ENCODE peak calls at places on chromosomes 13 and 19, in seven cellular contexts. P, T, D, B, F, I and M are unnamed samples.

GRCh38 chr13:50484472-50485113 is 358.9 kb downstream of the DLEU7 start:
- DNase-seq in P (no peak), T (no peak), D (no peak), B (no peak), F (no peak), I (no peak), M (no peak)

GRCh38 chr19:29667941-29668340 is 2.7 kb downstream of the PLEKHF1 start:
- DNase-seq in P (no peak), T (peak; percentile 2), D (no peak), B (no peak), F (no peak), I (no peak), M (no peak)

GRCh38 chr19:12000152-12000981 is 35.1 kb downstream of the ZNF433 start:
- DNase-seq in P (no peak), T (no peak), D (no peak), B (no peak), F (no peak), I (peak; percentile 85), M (no peak)

GRCh38 chr13:51501592-51502205 is 48.9 kb upstream of the INTS6 start:
- DNase-seq in P (no peak), T (no peak), D (no peak), B (no peak), F (no peak), I (no peak), M (no peak)

GRCh38 chr19:3121821-3122511 is 13.9 kb upstream of the GNA15 start:
- DNase-seq in P (no peak), T (no peak), D (no peak), B (no peak), F (no peak), I (no peak), M (no peak)

GRCh38 chr13:97222934-97223710 is 989 bp downstream of the MBNL2 start:
- DNase-seq in P (no peak), T (no peak), D (no peak), B (no peak), F (no peak), I (no peak), M (no peak)

GRCh38 chr13:79779061-79779460 is 298.1 kb downstream of the NDFIP2 start:
- DNase-seq in P (no peak), T (no peak), D (no peak), B (no peak), F (no peak), I (no peak), M (no peak)

GRCh38 chr19:28737021-28737525 is 475.9 kb downstream of the UQCRFS1 start:
- DNase-seq in P (no peak), T (peak; percentile 27), D (no peak), B (no peak), F (peak; percentile 15), I (peak; percentile 3), M (no peak)

GRCh38 chr13:113121183-113121927 is 1.2 kb upstream of the F10 start:
- DNase-seq in P (no peak), T (no peak), D (no peak), B (no peak), F (no peak), I (no peak), M (no peak)

GRCh38 chr19:48543121-48543710 is 8.8 kb upstream of the SULT2B1 start:
- DNase-seq in P (no peak), T (no peak), D (no peak), B (peak; percentile 53), F (no peak), I (no peak), M (no peak)

GRCh38 chr19:14520543-14520942 is 2.3 kb upstream of the DNAJB1 start:
- DNase-seq in P (no peak), T (no peak), D (no peak), B (no peak), F (no peak), I (no peak), M (no peak)

GRCh38 chr13:33144358-33144784 is 128.1 kb downstream of the KL start:
- DNase-seq in P (no peak), T (no peak), D (no peak), B (no peak), F (no peak), I (peak; percentile 90), M (no peak)

GRCh38 chr13:86572115-86572514 is 772.9 kb upstream of the SLITRK6 start:
- DNase-seq in P (no peak), T (no peak), D (no peak), B (peak; percentile 24), F (no peak), I (no peak), M (no peak)

GRCh38 chr19:33639034-33639681 is 17.4 kb downstream of the CHST8 start:
- DNase-seq in P (no peak), T (no peak), D (no peak), B (no peak), F (no peak), I (no peak), M (no peak)

GRCh38 chr13:87120476-87120875 is 550.7 kb upstream of the SLITRK5 start:
- DNase-seq in P (no peak), T (no peak), D (no peak), B (no peak), F (no peak), I (no peak), M (no peak)

GRCh38 chr13:113923376-113924063 is 50.4 kb downstream of the C13orf46 start:
- DNase-seq in P (no peak), T (no peak), D (no peak), B (no peak), F (no peak), I (no peak), M (no peak)

GRCh38 chr19:4597278-4597974 is 37.9 kb upstream of the SEMA6B start:
- DNase-seq in P (no peak), T (no peak), D (peak; percentile 87), B (no peak), F (no peak), I (no peak), M (no peak)

GRCh38 chr13:96898212-96898611 is 96.1 kb downstream of the OXGR1 start:
- DNase-seq in P (no peak), T (no peak), D (no peak), B (no peak), F (no peak), I (no peak), M (no peak)

GRCh38 chr13:83215627-83216026 is 666.6 kb downstream of the SLITRK1 start:
- DNase-seq in P (no peak), T (no peak), D (no peak), B (no peak), F (no peak), I (no peak), M (no peak)

GRCh38 chr13:35256459-35257148 is 219.9 kb downstream of the MAB21L1 start:
- DNase-seq in P (no peak), T (no peak), D (no peak), B (no peak), F (no peak), I (no peak), M (no peak)

DNA sequence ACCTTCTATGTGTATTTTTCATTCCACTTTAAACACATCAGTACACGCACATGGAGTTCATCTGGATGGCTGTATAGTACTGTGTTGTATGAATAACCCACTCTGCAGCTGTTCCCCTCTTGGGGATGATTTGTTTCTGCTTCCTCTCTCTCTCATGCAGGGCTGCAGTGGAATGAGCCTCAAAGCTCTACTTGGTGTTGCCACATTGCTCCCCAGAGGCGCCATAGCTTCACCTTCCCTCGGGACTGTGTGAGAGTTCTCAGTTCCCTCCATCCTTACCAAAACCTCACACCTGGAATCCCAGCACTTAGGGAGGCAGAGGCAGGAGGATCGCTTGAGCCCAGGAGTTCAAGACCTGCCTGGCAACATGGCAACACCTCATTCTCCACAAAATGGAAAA is 28.4 kb upstream of the GPR183 start:
- DNase-seq in P (no peak), T (no peak), D (peak; percentile 41), B (no peak), F (no peak), I (peak; percentile 78), M (no peak)
- H3K4me3 ChIP-seq in P (no peak overlapping the region), T (no peak overlapping the region), D (no peak overlapping the region), B (no peak overlapping the region), F (no peak overlapping the region), I (no peak overlapping the region), M (no peak overlapping the region)

DNA sequence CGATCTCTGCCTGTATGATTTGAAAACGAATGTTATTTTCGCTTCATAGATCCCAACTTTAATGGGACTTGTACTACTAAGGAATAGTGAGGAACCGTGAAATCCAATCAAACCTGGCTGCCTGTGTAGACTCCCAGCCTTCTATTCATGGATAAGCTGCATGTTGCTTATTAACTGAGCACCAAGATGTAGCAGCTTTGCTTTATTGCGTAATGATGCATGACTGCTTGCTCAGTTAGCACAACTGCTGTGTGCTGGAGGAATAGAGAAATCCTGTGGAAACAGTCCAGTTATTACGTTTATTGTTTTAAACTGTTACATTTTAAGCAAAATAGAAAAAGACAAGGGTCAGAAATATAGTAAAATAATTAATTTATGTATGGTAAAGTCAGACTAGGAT is 108.2 kb downstream of the SHISA2 start:
- DNase-seq in P (no peak), T (no peak), D (no peak), B (no peak), F (peak; percentile 5), I (no peak), M (no peak)
- TF ChIP-seq YY1 in P (no peak), T (no peak), D (no peak), B (no peak), F (no peak), I (no peak), M (no peak)

DNA sequence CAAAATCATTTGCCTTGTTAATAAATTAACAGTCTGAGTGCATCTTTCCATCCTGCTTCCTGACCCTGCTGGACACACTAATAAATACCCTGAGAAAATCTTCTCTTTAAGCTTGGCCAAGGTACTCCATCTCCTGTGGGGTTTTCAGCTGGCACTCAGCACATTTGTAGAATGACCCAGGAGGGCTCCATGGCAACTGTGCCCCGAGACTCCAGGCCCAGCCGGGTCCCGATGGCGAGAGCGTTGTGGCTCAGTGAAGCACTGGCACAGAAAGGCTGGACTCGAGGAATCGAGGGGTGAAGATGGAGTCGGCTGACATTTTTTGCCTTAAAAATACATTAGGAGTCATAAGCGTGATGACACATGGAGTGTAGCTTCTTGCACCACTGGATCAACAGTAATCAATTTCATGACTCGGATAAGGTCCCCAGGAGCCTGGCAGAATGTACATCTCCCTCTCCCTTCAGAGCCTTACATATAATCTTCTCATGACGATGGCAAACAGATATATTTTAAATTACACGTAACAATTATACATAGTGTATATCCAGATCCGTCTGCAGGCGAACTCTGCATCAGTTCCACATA is 85.4 kb downstream of the SLC7A1 start:
- DNase-seq in P (no peak), T (no peak), D (no peak), B (no peak), F (no peak), I (no peak), M (no peak)
- H3K9ac ChIP-seq in P (no peak overlapping the region), T (no peak overlapping the region), D (no peak overlapping the region), B (no peak overlapping the region), F (no peak overlapping the region), I (no peak overlapping the region), M (no peak overlapping the region)

GRCh38 chr19:46393456-46394397 is 19.6 kb downstream of the CCDC8 start:
- DNase-seq in P (no peak), T (peak; percentile 33), D (no peak), B (no peak), F (no peak), I (no peak), M (no peak)

GRCh38 chr19:46390866-46391265 is 22.5 kb downstream of the CCDC8 start:
- DNase-seq in P (no peak), T (no peak), D (no peak), B (no peak), F (no peak), I (no peak), M (no peak)

GRCh38 chr19:46392837-46393236 is 20.5 kb downstream of the CCDC8 start:
- DNase-seq in P (no peak), T (no peak), D (no peak), B (no peak), F (no peak), I (no peak), M (no peak)

GRCh38 chr19:46391296-46392251 is 21.8 kb downstream of the CCDC8 start:
- DNase-seq in P (no peak), T (no peak), D (no peak), B (no peak), F (no peak), I (no peak), M (no peak)

GRCh38 chr19:46392252-46392801 is 21.0 kb downstream of the CCDC8 start:
- DNase-seq in P (no peak), T (no peak), D (no peak), B (no peak), F (no peak), I (no peak), M (no peak)
- H3K4me3 ChIP-seq in P (no peak overlapping the region), T (no peak overlapping the region), D (no peak overlapping the region), B (no peak overlapping the region), F (no peak overlapping the region), I (no peak overlapping the region), M (no peak overlapping the region)